ENCODE peak calls at places on chromosome 5, in eight cellular contexts. One of them, this sample, is unnamed. For H3K9me3 and H3K36me3, the result is how much of the 10 kb centered on the place peaks cover.

GRCh38 chr5:112616812-112617547 is 120.7 kb upstream of the APC start:
- DNase-seq in A673: no peak
- DNase-seq in heart left ventricle: no peak
- DNase-seq in naive thymus-derived CD4-positive, alpha-beta T cell: no peak
- DNase-seq in astrocyte: no peak
- DNase-seq in sigmoid colon: no peak
- DNase-seq in IMR-90: no peak
- DNase-seq in GM23248: peak
- DNase-seq in this sample: no peak

GRCh38 chr5:41961736-41962135 is 36.7 kb downstream of the FBXO4 start:
- DNase-seq in A673: no peak
- DNase-seq in heart left ventricle: no peak
- DNase-seq in naive thymus-derived CD4-positive, alpha-beta T cell: no peak
- DNase-seq in astrocyte: no peak
- DNase-seq in sigmoid colon: no peak
- DNase-seq in IMR-90: no peak
- DNase-seq in GM23248: no peak
- DNase-seq in this sample: no peak

GRCh38 chr5:69414885-69415583 is at the start of gene MARVELD2:
- DNase-seq in A673: no peak
- DNase-seq in heart left ventricle: peak
- DNase-seq in naive thymus-derived CD4-positive, alpha-beta T cell: peak
- DNase-seq in astrocyte: peak
- DNase-seq in sigmoid colon: no peak
- DNase-seq in IMR-90: peak
- DNase-seq in GM23248: peak
- DNase-seq in this sample: no peak

GRCh38 chr5:111143910-111144309 is 51.8 kb downstream of the WDR36 start:
- DNase-seq in A673: peak
- DNase-seq in heart left ventricle: peak
- DNase-seq in naive thymus-derived CD4-positive, alpha-beta T cell: no peak
- DNase-seq in astrocyte: peak
- DNase-seq in sigmoid colon: no peak
- DNase-seq in IMR-90: peak
- DNase-seq in GM23248: peak
- DNase-seq in this sample: peak

GRCh38 chr5:95068952-95069351 is 215.9 kb downstream of the MCTP1 start:
- DNase-seq in A673: no peak
- DNase-seq in heart left ventricle: no peak
- DNase-seq in naive thymus-derived CD4-positive, alpha-beta T cell: no peak
- DNase-seq in astrocyte: no peak
- DNase-seq in sigmoid colon: no peak
- DNase-seq in IMR-90: no peak
- DNase-seq in GM23248: no peak
- DNase-seq in this sample: no peak

GRCh38 chr5:161530700-161531099 is 15.8 kb downstream of the GABRB2 start:
- DNase-seq in A673: no peak
- DNase-seq in heart left ventricle: no peak
- DNase-seq in naive thymus-derived CD4-positive, alpha-beta T cell: no peak
- DNase-seq in astrocyte: no peak
- DNase-seq in sigmoid colon: no peak
- DNase-seq in IMR-90: no peak
- DNase-seq in GM23248: no peak
- DNase-seq in this sample: no peak

GRCh38 chr5:96384353-96384752 is 48.7 kb downstream of the PCSK1 start:
- DNase-seq in A673: no peak
- DNase-seq in heart left ventricle: peak
- DNase-seq in naive thymus-derived CD4-positive, alpha-beta T cell: no peak
- DNase-seq in astrocyte: peak
- DNase-seq in sigmoid colon: no peak
- DNase-seq in IMR-90: peak
- DNase-seq in GM23248: peak
- DNase-seq in this sample: peak

GRCh38 chr5:76641514-76642120 is 18.4 kb upstream of the F2RL2 start:
- DNase-seq in A673: peak
- DNase-seq in heart left ventricle: peak
- DNase-seq in naive thymus-derived CD4-positive, alpha-beta T cell: peak
- DNase-seq in astrocyte: peak
- DNase-seq in sigmoid colon: no peak
- DNase-seq in IMR-90: peak
- DNase-seq in GM23248: peak
- DNase-seq in this sample: peak

GRCh38 chr5:80755634-80756033 is 100.9 kb upstream of the DHFR start:
- DNase-seq in A673: no peak
- DNase-seq in heart left ventricle: no peak
- DNase-seq in naive thymus-derived CD4-positive, alpha-beta T cell: no peak
- DNase-seq in astrocyte: peak
- DNase-seq in sigmoid colon: no peak
- DNase-seq in IMR-90: no peak
- DNase-seq in GM23248: no peak
- DNase-seq in this sample: no peak

GRCh38 chr5:120447706-120448239 is 16.3 kb upstream of the PRR16 start:
- DNase-seq in A673: no peak
- DNase-seq in heart left ventricle: no peak
- DNase-seq in naive thymus-derived CD4-positive, alpha-beta T cell: no peak
- DNase-seq in astrocyte: peak
- DNase-seq in sigmoid colon: no peak
- DNase-seq in IMR-90: peak
- DNase-seq in GM23248: no peak
- DNase-seq in this sample: no peak

GRCh38 chr5:56088431-56088949 is 93.7 kb upstream of the IL6ST start:
- DNase-seq in A673: no peak
- DNase-seq in heart left ventricle: no peak
- DNase-seq in naive thymus-derived CD4-positive, alpha-beta T cell: no peak
- DNase-seq in astrocyte: no peak
- DNase-seq in sigmoid colon: no peak
- DNase-seq in IMR-90: no peak
- DNase-seq in GM23248: peak
- DNase-seq in this sample: no peak

GRCh38 chr5:57693488-57694305 is 211.1 kb upstream of the ACTBL2 start:
- DNase-seq in A673: no peak
- DNase-seq in heart left ventricle: no peak
- DNase-seq in naive thymus-derived CD4-positive, alpha-beta T cell: no peak
- DNase-seq in astrocyte: no peak
- DNase-seq in sigmoid colon: no peak
- DNase-seq in IMR-90: peak
- DNase-seq in GM23248: peak
- DNase-seq in this sample: no peak
- H3K4me3 ChIP-seq in A673: no peak
- H3K4me3 ChIP-seq in heart left ventricle: no peak
- H3K4me3 ChIP-seq in naive thymus-derived CD4-positive, alpha-beta T cell: no peak
- H3K4me3 ChIP-seq in astrocyte: no peak
- H3K4me3 ChIP-seq in sigmoid colon: no peak
- H3K4me3 ChIP-seq in IMR-90: no peak
- H3K4me3 ChIP-seq in GM23248: no peak
- H3K4me3 ChIP-seq in this sample: no peak

GRCh38 chr5:141421489-141421855 is 621 bp downstream of the PCDHGA11 start:
- DNase-seq in A673: peak
- DNase-seq in heart left ventricle: no peak
- DNase-seq in naive thymus-derived CD4-positive, alpha-beta T cell: no peak
- DNase-seq in astrocyte: no peak
- DNase-seq in sigmoid colon: no peak
- DNase-seq in IMR-90: no peak
- DNase-seq in GM23248: peak
- DNase-seq in this sample: no peak
- H3K9me3 ChIP-seq in A673: half or more
- H3K9me3 ChIP-seq in heart left ventricle: under half
- H3K9me3 ChIP-seq in naive thymus-derived CD4-positive, alpha-beta T cell: under half
- H3K9me3 ChIP-seq in astrocyte: half or more
- H3K9me3 ChIP-seq in sigmoid colon: half or more
- H3K9me3 ChIP-seq in IMR-90: half or more
- H3K9me3 ChIP-seq in GM23248: under half
- H3K9me3 ChIP-seq in this sample: under half

GRCh38 chr5:178583279-178583678 is 6.9 kb downstream of the COL23A1 start:
- DNase-seq in A673: no peak
- DNase-seq in heart left ventricle: no peak
- DNase-seq in naive thymus-derived CD4-positive, alpha-beta T cell: no peak
- DNase-seq in astrocyte: no peak
- DNase-seq in sigmoid colon: no peak
- DNase-seq in IMR-90: no peak
- DNase-seq in GM23248: no peak
- DNase-seq in this sample: no peak
- H3K36me3 ChIP-seq in A673: under half
- H3K36me3 ChIP-seq in heart left ventricle: under half
- H3K36me3 ChIP-seq in naive thymus-derived CD4-positive, alpha-beta T cell: under half
- H3K36me3 ChIP-seq in astrocyte: under half
- H3K36me3 ChIP-seq in sigmoid colon: under half
- H3K36me3 ChIP-seq in IMR-90: under half
- H3K36me3 ChIP-seq in GM23248: under half
- H3K36me3 ChIP-seq in this sample: half or more

DNA sequence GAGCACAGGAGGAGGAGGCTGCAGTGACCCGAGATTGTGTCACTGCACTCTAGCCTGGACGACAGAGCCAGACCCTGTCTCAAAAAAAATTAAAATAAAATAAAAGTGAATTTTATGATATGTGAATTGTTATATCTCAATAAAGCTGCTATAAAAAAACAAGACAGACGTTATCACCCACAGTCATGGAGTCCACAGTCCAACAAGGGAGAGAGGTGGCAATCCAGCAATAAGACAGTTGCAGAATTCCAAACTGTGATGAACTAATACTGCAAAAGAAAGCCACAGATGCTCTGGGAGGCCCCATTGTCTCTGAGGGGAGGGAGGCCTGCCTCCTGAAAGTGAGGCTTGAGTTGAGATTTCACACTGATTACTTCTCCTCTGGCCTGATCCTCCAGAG is 28.1 kb downstream of the CCNJL start:
- DNase-seq in A673: no peak
- DNase-seq in heart left ventricle: no peak
- DNase-seq in naive thymus-derived CD4-positive, alpha-beta T cell: no peak
- DNase-seq in astrocyte: no peak
- DNase-seq in sigmoid colon: no peak
- DNase-seq in IMR-90: no peak
- DNase-seq in GM23248: no peak
- DNase-seq in this sample: no peak
- H3K4me3 ChIP-seq in A673: no peak
- H3K4me3 ChIP-seq in heart left ventricle: no peak
- H3K4me3 ChIP-seq in naive thymus-derived CD4-positive, alpha-beta T cell: no peak
- H3K4me3 ChIP-seq in astrocyte: no peak
- H3K4me3 ChIP-seq in sigmoid colon: no peak
- H3K4me3 ChIP-seq in IMR-90: no peak
- H3K4me3 ChIP-seq in GM23248: no peak
- H3K4me3 ChIP-seq in this sample: no peak

GRCh38 chr5:179237770-179238627 is 107.3 kb downstream of the ADAMTS2 start:
- DNase-seq in A673: no peak
- DNase-seq in heart left ventricle: no peak
- DNase-seq in naive thymus-derived CD4-positive, alpha-beta T cell: no peak
- DNase-seq in astrocyte: no peak
- DNase-seq in sigmoid colon: peak
- DNase-seq in IMR-90: no peak
- DNase-seq in GM23248: no peak
- DNase-seq in this sample: no peak
- H3K9me3 ChIP-seq in A673: under half
- H3K9me3 ChIP-seq in heart left ventricle: under half
- H3K9me3 ChIP-seq in naive thymus-derived CD4-positive, alpha-beta T cell: under half
- H3K9me3 ChIP-seq in astrocyte: under half
- H3K9me3 ChIP-seq in sigmoid colon: under half
- H3K9me3 ChIP-seq in IMR-90: under half
- H3K9me3 ChIP-seq in GM23248: under half
- H3K9me3 ChIP-seq in this sample: under half

GRCh38 chr5:32147959-32148358 is 26.2 kb downstream of the GOLPH3 start:
- DNase-seq in A673: no peak
- DNase-seq in heart left ventricle: no peak
- DNase-seq in naive thymus-derived CD4-positive, alpha-beta T cell: no peak
- DNase-seq in astrocyte: no peak
- DNase-seq in sigmoid colon: no peak
- DNase-seq in IMR-90: no peak
- DNase-seq in GM23248: no peak
- DNase-seq in this sample: no peak

GRCh38 chr5:32144637-32145207 is 29.4 kb downstream of the GOLPH3 start:
- DNase-seq in A673: no peak
- DNase-seq in heart left ventricle: peak
- DNase-seq in naive thymus-derived CD4-positive, alpha-beta T cell: no peak
- DNase-seq in astrocyte: no peak
- DNase-seq in sigmoid colon: no peak
- DNase-seq in IMR-90: no peak
- DNase-seq in GM23248: no peak
- DNase-seq in this sample: peak

GRCh38 chr5:32143991-32144636 is 30.0 kb downstream of the GOLPH3 start:
- DNase-seq in A673: no peak
- DNase-seq in heart left ventricle: no peak
- DNase-seq in naive thymus-derived CD4-positive, alpha-beta T cell: no peak
- DNase-seq in astrocyte: peak
- DNase-seq in sigmoid colon: no peak
- DNase-seq in IMR-90: peak
- DNase-seq in GM23248: no peak
- DNase-seq in this sample: no peak

GRCh38 chr5:32147236-32147635 is 26.9 kb downstream of the GOLPH3 start:
- DNase-seq in A673: no peak
- DNase-seq in heart left ventricle: no peak
- DNase-seq in naive thymus-derived CD4-positive, alpha-beta T cell: no peak
- DNase-seq in astrocyte: no peak
- DNase-seq in sigmoid colon: no peak
- DNase-seq in IMR-90: no peak
- DNase-seq in GM23248: peak
- DNase-seq in this sample: no peak

DNA sequence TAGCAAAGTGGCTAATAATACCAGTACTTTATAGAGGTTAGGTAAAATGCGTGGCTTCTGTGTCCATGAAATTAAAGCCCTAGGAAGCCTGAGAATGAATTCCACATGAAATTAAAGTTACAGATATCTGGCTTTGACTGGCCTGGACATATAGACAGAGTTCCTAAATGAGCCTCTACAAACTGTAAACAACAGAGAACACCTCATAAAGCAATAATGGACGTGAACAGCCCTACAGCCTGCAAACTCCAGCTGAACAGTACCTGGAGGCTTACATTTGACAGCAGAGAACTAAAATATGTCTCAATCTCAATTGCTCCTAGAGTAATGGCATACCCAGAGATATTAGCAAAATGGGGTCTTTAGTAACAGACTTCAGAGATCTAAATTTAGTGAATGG is 28.7 kb downstream of the GOLPH3 start:
- DNase-seq in A673: no peak
- DNase-seq in heart left ventricle: no peak
- DNase-seq in naive thymus-derived CD4-positive, alpha-beta T cell: no peak
- DNase-seq in astrocyte: no peak
- DNase-seq in sigmoid colon: no peak
- DNase-seq in IMR-90: no peak
- DNase-seq in GM23248: no peak
- DNase-seq in this sample: no peak
- H3K36me3 ChIP-seq in A673: under half
- H3K36me3 ChIP-seq in heart left ventricle: under half
- H3K36me3 ChIP-seq in naive thymus-derived CD4-positive, alpha-beta T cell: under half
- H3K36me3 ChIP-seq in astrocyte: under half
- H3K36me3 ChIP-seq in sigmoid colon: under half
- H3K36me3 ChIP-seq in IMR-90: under half
- H3K36me3 ChIP-seq in GM23248: under half
- H3K36me3 ChIP-seq in this sample: under half

GRCh38 chr5:72179816-72180440 is 72.7 kb downstream of the MAP1B start:
- DNase-seq in A673: no peak
- DNase-seq in heart left ventricle: no peak
- DNase-seq in naive thymus-derived CD4-positive, alpha-beta T cell: no peak
- DNase-seq in astrocyte: no peak
- DNase-seq in sigmoid colon: no peak
- DNase-seq in IMR-90: no peak
- DNase-seq in GM23248: peak
- DNase-seq in this sample: peak
- H3K4me3 ChIP-seq in A673: no peak
- H3K4me3 ChIP-seq in heart left ventricle: no peak
- H3K4me3 ChIP-seq in naive thymus-derived CD4-positive, alpha-beta T cell: no peak
- H3K4me3 ChIP-seq in astrocyte: peak
- H3K4me3 ChIP-seq in sigmoid colon: peak
- H3K4me3 ChIP-seq in IMR-90: no peak
- H3K4me3 ChIP-seq in GM23248: peak
- H3K4me3 ChIP-seq in this sample: peak

GRCh38 chr5:65951330-65951729 is 25.0 kb downstream of the ERBIN start:
- DNase-seq in A673: no peak
- DNase-seq in heart left ventricle: no peak
- DNase-seq in naive thymus-derived CD4-positive, alpha-beta T cell: no peak
- DNase-seq in astrocyte: no peak
- DNase-seq in sigmoid colon: no peak
- DNase-seq in IMR-90: no peak
- DNase-seq in GM23248: no peak
- DNase-seq in this sample: no peak
- H3K9me3 ChIP-seq in A673: under half
- H3K9me3 ChIP-seq in heart left ventricle: under half
- H3K9me3 ChIP-seq in naive thymus-derived CD4-positive, alpha-beta T cell: under half
- H3K9me3 ChIP-seq in astrocyte: under half
- H3K9me3 ChIP-seq in sigmoid colon: under half
- H3K9me3 ChIP-seq in IMR-90: under half
- H3K9me3 ChIP-seq in GM23248: under half
- H3K9me3 ChIP-seq in this sample: under half